ENCODE peak calls at places on chromosome 1, in seven cellular contexts. G, R, B, I, F, V and M are unnamed samples.

GRCh38 chr1:9311489-9311888 is 18.8 kb downstream of the SPSB1 start:
- DNase-seq in R (no peak), V (no peak), I (no peak), G (no peak), F (no peak), B (no peak), M (no peak)

GRCh38 chr1:156082111-156083091 is at the start of gene MEX3A:
- DNase-seq in G (peak; percentile 53), F (peak; percentile 75), I (peak; percentile 94), V (peak; percentile 98), B (peak; percentile 64), R (peak; percentile 88), M (peak; percentile 65)

GRCh38 chr1:151639466-151639865 is 27.6 kb downstream of the SNX27 start:
- DNase-seq in V (no peak), G (peak; percentile 67), B (peak; percentile 46), I (no peak), F (no peak), R (peak; percentile 25), M (peak; percentile 53)

GRCh38 chr1:180899262-180899661 is 13.4 kb upstream of the KIAA1614 start:
- DNase-seq in R (peak; percentile 44), B (no peak), G (peak; percentile 25), V (no peak), F (no peak), I (no peak), M (no peak)

GRCh38 chr1:173590557-173590956 is 12.3 kb downstream of the SLC9C2 start:
- DNase-seq in G (no peak), F (no peak), V (no peak), I (no peak), R (peak; percentile 7), B (no peak), M (no peak)

GRCh38 chr1:203742446-203742845 is 22.5 kb upstream of the LAX1 start:
- DNase-seq in I (no peak), G (no peak), F (no peak), V (no peak), B (no peak), R (peak; percentile 29), M (no peak)

GRCh38 chr1:185632659-185633428 is 101.3 kb upstream of the HMCN1 start:
- DNase-seq in G (peak; percentile 98), V (no peak), B (peak; percentile 85), F (no peak), R (peak; percentile 31), I (no peak), M (peak; percentile 61)

GRCh38 chr1:217370757-217371156 is 260.1 kb downstream of the GPATCH2 start:
- DNase-seq in G (no peak), V (no peak), I (no peak), R (no peak), B (no peak), F (no peak), M (no peak)

GRCh38 chr1:116807871-116808450 is 53.7 kb downstream of the CD2 start:
- DNase-seq in R (no peak), I (no peak), F (no peak), V (no peak), G (no peak), B (no peak), M (no peak)

DNA sequence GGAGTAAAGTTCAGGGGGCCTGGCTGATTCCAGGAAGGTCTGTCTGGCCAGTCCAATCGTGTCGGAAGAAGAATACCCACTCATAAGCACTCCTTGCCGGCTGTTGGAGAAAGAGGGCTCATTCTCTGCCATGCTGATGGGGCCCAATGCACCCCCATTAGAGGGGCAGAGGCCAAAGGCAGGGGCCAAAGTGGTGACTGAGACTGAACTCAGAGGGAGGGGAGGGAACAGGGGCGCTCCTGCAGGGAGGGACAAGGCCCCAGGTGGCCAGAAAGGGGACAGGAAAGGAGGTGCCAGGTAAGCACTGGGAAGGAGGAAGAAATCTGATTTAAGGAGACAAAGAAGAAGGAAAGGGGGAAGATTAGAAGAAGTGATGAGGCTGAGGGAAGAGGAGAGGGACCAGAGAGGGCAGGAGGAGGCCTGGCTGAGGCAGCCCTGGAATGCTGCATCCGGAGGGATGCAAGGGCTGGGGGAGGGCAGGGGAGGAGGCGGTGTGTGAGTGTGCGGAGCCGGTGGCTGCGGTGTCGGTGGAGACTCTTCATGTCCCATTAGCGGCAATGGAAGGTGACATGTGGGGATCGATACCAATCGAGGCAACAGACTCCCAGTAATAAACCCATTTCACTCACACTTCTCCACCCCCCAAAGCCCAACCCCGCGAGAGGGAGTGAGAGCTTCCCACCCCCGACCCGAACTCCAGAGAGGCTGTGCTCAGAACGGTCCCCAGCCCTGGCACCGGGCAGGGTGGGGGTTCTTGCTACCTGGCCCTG is 12.0 kb upstream of the ETV3L start:
- DNase-seq in V (peak; percentile 48), I (no peak), B (no peak), G (no peak), R (no peak), F (no peak), M (no peak)
- H3K4me3 ChIP-seq in V (no peak overlapping the region), I (no peak overlapping the region), B (no peak overlapping the region), G (no peak overlapping the region), R (no peak overlapping the region), F (no peak overlapping the region), M (no peak overlapping the region)

DNA sequence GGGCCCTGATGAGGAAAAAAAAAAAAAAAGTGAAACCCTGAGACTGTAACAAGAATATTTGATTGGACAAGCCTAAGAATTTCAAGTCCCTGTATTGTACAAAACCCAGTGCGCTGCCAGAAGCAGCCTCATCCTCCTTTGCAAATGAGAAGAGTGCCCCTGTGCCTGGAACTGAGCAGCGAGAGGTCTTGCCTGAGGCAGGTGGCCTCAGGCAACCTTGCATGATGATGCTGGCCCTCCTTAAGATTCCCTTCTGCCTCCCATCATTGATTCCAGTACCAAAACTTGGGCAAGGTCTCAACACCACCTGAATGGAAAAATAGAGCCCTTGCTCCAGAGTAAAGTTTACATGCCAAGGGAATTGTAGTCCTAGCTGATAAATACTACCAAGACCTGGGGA is 129.6 kb upstream of the RAB4A start:
- DNase-seq in F (no peak), R (no peak), B (no peak), I (no peak), V (no peak), G (no peak), M (no peak)
- TF ChIP-seq CTCF in F (no peak), R (no peak), B (no peak), I (no peak), V (no peak), G (no peak), M (no peak)

GRCh38 chr1:244920911-244921310 is 56.6 kb upstream of the HNRNPU start:
- DNase-seq in B (no peak), V (no peak), I (no peak), F (no peak), R (no peak), G (no peak), M (peak; percentile 39)
- H3K4me3 ChIP-seq in B (no peak overlapping the region), V (no peak overlapping the region), I (no peak overlapping the region), F (no peak overlapping the region), R (no peak overlapping the region), G (no peak overlapping the region), M (no peak overlapping the region)

DNA sequence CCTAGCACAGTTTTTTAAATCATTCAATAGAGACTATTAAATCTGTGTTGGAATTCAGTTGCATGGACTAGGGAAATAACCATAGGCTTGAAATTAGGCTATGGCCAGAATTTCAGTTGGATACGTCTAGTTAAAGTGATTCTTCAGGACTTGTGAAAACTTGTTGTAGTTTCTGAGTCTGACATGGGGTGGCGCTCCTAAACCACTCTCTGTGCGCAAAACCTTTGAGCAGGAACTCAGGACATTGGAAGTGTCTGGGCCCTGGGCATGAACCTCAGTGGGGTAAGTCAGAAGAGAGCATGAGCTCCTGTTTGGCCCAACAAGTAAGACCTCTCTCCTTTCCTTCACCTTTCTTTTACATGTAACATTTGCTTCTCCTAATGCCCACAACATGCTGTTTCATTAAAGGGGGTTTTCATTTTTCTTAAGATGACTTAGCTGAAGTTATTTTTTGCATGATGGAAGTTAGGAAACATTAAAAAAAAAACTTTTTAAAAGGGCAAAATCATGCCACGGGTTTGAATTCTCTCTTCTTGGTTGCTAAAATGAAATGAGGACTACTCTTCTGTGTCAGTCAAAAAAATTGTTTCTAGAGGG is 17.1 kb upstream of the CCDC190 start:
- DNase-seq in V (peak; percentile 73), G (peak; percentile 72), F (no peak), R (peak; percentile 92), B (peak; percentile 94), I (peak; percentile 76), M (peak; percentile 94)
- TF ChIP-seq CTCF in V (peak; percentile 90), G (peak; percentile 96), F (peak; percentile 60), R (peak; percentile 65), B (peak; percentile 74), I (peak; percentile 83), M (peak; percentile 93)

DNA sequence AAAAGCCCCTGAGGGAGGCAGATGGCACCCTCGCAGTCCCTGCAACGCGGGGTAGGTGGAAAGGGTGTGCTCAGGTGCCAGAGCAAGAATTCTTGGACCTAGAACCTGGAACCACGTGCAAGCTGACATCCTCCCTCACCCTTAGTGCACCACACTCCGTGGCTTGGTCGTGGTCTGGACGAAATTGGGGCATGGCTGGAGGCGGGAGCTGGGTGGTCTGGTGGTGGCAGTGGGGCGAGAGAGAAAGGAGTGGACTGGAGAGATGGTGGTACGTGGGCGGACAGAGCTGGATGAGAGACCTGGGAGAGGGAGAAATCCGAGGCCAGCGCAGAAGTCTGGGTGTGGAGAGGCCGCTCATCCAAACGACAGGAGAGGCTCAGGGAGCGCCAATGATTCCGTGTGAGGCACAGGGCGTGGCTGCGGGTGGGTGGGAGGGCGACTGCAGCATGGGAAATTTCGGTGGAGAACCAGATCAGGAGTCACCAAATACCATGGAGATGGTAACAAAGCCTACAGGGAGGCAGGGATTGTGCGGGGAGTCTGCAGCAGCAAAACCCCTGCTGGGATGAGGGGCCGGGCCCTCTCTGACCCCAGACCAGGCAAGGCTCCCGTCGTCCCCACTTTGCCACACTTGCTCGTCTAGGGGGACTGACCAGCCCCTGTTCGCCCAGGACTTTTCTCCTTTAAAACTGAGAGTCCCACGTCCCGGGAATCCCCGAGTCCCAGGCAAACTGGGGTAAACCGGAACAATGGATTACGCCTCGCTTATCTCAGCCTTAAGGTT is 31.9 kb downstream of the CDCP2 start:
- DNase-seq in B (no peak), V (no peak), G (no peak), F (no peak), I (no peak), R (no peak), M (no peak)
- H3K4me3 ChIP-seq in B (peak overlapping the region; percentile 40), V (peak overlapping the region; percentile 36), G (peak overlapping the region; percentile 24), F (no peak overlapping the region), I (no peak overlapping the region), R (peak overlapping the region; percentile 25), M (peak overlapping the region; percentile 47)

DNA sequence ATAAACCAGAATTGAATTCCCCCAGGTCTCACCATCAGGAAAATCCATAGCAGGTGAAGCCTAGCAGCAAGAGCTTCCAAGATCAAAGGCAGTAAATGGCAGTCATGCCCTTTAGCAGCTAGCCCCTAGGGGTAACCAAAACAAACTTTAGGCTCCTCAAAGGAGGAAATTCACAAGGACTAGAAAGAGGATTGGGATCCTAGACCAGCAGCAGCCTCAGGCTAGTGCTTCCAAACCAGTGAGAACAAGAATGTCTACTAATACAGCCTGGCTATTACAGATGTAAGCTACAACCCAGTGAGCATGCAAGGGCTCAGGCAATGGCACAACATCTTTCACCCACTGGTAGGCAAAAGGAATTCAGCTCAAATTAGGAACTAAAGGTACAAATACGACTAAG is 11.1 kb upstream of the RIMKLA start:
- DNase-seq in B (no peak), R (no peak), I (no peak), F (no peak), G (no peak), V (no peak), M (no peak)
- TF ChIP-seq CTCF in B (no peak), R (no peak), I (no peak), F (no peak), G (no peak), V (no peak), M (no peak)

GRCh38 chr1:179883040-179883501 is 986 bp downstream of the TOR1AIP1 start:
- DNase-seq in V (no peak), I (no peak), B (no peak), F (peak; percentile 73), G (no peak), R (no peak), M (peak; percentile 25)
- H3K4me3 ChIP-seq in V (peak overlapping the region; percentile 90), I (peak overlapping the region; percentile 59), B (peak overlapping the region; percentile 90), F (peak overlapping the region; percentile 80), G (peak overlapping the region; percentile 91), R (peak overlapping the region; percentile 98), M (peak overlapping the region; percentile 90)